ENCODE peak calls at places on chromosome 11, in four cellular contexts. W is stimulated activated CD4-positive, alpha-beta T cell treated with anti-CD3 and anti-CD28 coated beads, TNF-alpha, amount 100 ng/mL, for 1 hour; D is cardiac fibroblast; I is stimulated activated CD8-positive, alpha-beta memory T cell treated with anti-CD3 and anti-CD28 coated beads, Interleukin-15, amount 100 ng/mL, for 4 hours. K is an unnamed sample.
A peak's percentile ranks its signal among the peaks of the same experiment; 100 is the strongest.

GRCh38 chr11:70924108-70924507 is 328.3 kb downstream of the SHANK2 start:
- DNase-seq in I (no peak), D (no peak), W (no peak), K (no peak)

GRCh38 chr11:43895601-43896000 is 15.0 kb downstream of the ALKBH3 start:
- DNase-seq in W (no peak), I (no peak), D (no peak), K (no peak)

GRCh38 chr11:22976146-22976545 is 115.9 kb upstream of the CCDC179 start:
- DNase-seq in D (peak; percentile 80), W (no peak), I (no peak), K (no peak)

GRCh38 chr11:20966489-20966888 is 297.1 kb downstream of the NELL1 start:
- DNase-seq in D (no peak), W (no peak), I (no peak), K (no peak)

GRCh38 chr11:9748361-9748970 is 84.6 kb downstream of the SWAP70 start:
- DNase-seq in D (peak; percentile 88), I (peak; percentile 32), W (no peak), K (no peak)

GRCh38 chr11:73203322-73203721 is 14.8 kb upstream of the P2RY2 start:
- DNase-seq in I (no peak), D (no peak), W (no peak), K (no peak)

GRCh38 chr11:17781626-17782025 is 47.0 kb downstream of the KCNC1 start:
- DNase-seq in I (no peak), D (no peak), W (no peak), K (no peak)

GRCh38 chr11:66864924-66865697 is 8.2 kb downstream of the LRFN4 start:
- DNase-seq in W (no peak), I (no peak), D (no peak), K (peak; percentile 33)

GRCh38 chr11:129950319-129951034 is 52.2 kb downstream of the PRDM10 start:
- DNase-seq in D (peak; percentile 71), I (no peak), W (no peak), K (peak; percentile 74)

GRCh38 chr11:66324626-66325025 is 7.8 kb upstream of the CD248 start:
- DNase-seq in W (no peak), D (peak; percentile 55), I (no peak), K (no peak)

GRCh38 chr11:133947298-133947905 is 9.4 kb downstream of the IGSF9B start:
- DNase-seq in W (peak; percentile 29), I (no peak), D (peak; percentile 44), K (no peak)

GRCh38 chr11:124676386-124676785 is 2.7 kb downstream of the SPA17 start:
- DNase-seq in W (no peak), I (no peak), D (peak; percentile 74), K (no peak)